ENCODE peak calls at places on chromosomes 11 and 22, in nine cellular contexts. One of them, this sample, is unnamed.

GRCh38 chr11:34564406-34564805 is 50.8 kb upstream of the ELF5 start:
- DNase-seq in substantia nigra: no peak
- DNase-seq in stimulated activated CD8-positive, alpha-beta memory T cell treated with anti-CD3 and anti-CD28 coated beads, Interleukin-2, amount 100 ng/mL, for 48 hours: no peak
- DNase-seq in activated naive CD4-positive, alpha-beta T cell: no peak
- DNase-seq in RPMI7951: no peak
- DNase-seq in T-helper 2 cell: no peak
- DNase-seq in cardiac fibroblast: peak; percentile 38
- DNase-seq in NCI-H2171 treated with DMSO at 0.1 percent for 48 hours: no peak
- DNase-seq in PC-9: peak; percentile 98
- DNase-seq in this sample: no peak

GRCh38 chr22:42885446-42885845 is 28.4 kb upstream of the ARFGAP3 start:
- DNase-seq in substantia nigra: no peak
- DNase-seq in stimulated activated CD8-positive, alpha-beta memory T cell treated with anti-CD3 and anti-CD28 coated beads, Interleukin-2, amount 100 ng/mL, for 48 hours: no peak
- DNase-seq in activated naive CD4-positive, alpha-beta T cell: no peak
- DNase-seq in RPMI7951: no peak
- DNase-seq in T-helper 2 cell: no peak
- DNase-seq in cardiac fibroblast: peak; percentile 18
- DNase-seq in NCI-H2171 treated with DMSO at 0.1 percent for 48 hours: no peak
- DNase-seq in PC-9: no peak
- DNase-seq in this sample: no peak

GRCh38 chr11:64759722-64760719 is at the start of gene PYGM:
- DNase-seq in substantia nigra: peak; percentile 50
- DNase-seq in stimulated activated CD8-positive, alpha-beta memory T cell treated with anti-CD3 and anti-CD28 coated beads, Interleukin-2, amount 100 ng/mL, for 48 hours: no peak
- DNase-seq in activated naive CD4-positive, alpha-beta T cell: no peak
- DNase-seq in RPMI7951: no peak
- DNase-seq in T-helper 2 cell: no peak
- DNase-seq in cardiac fibroblast: peak; percentile 41
- DNase-seq in NCI-H2171 treated with DMSO at 0.1 percent for 48 hours: no peak
- DNase-seq in PC-9: no peak
- DNase-seq in this sample: no peak

GRCh38 chr22:34829485-34829884 is 236.5 kb upstream of the ISX start:
- DNase-seq in substantia nigra: no peak
- DNase-seq in stimulated activated CD8-positive, alpha-beta memory T cell treated with anti-CD3 and anti-CD28 coated beads, Interleukin-2, amount 100 ng/mL, for 48 hours: no peak
- DNase-seq in activated naive CD4-positive, alpha-beta T cell: no peak
- DNase-seq in RPMI7951: no peak
- DNase-seq in T-helper 2 cell: no peak
- DNase-seq in cardiac fibroblast: no peak
- DNase-seq in NCI-H2171 treated with DMSO at 0.1 percent for 48 hours: no peak
- DNase-seq in PC-9: no peak
- DNase-seq in this sample: no peak

GRCh38 chr11:35009941-35010337 is 93.5 kb downstream of the PDHX start:
- DNase-seq in substantia nigra: no peak
- DNase-seq in stimulated activated CD8-positive, alpha-beta memory T cell treated with anti-CD3 and anti-CD28 coated beads, Interleukin-2, amount 100 ng/mL, for 48 hours: no peak
- DNase-seq in activated naive CD4-positive, alpha-beta T cell: no peak
- DNase-seq in RPMI7951: peak; percentile 67
- DNase-seq in T-helper 2 cell: no peak
- DNase-seq in cardiac fibroblast: no peak
- DNase-seq in NCI-H2171 treated with DMSO at 0.1 percent for 48 hours: no peak
- DNase-seq in PC-9: no peak
- DNase-seq in this sample: no peak

GRCh38 chr11:76086713-76087635 is 119.3 kb downstream of the WNT11 start:
- DNase-seq in substantia nigra: no peak
- DNase-seq in stimulated activated CD8-positive, alpha-beta memory T cell treated with anti-CD3 and anti-CD28 coated beads, Interleukin-2, amount 100 ng/mL, for 48 hours: no peak
- DNase-seq in activated naive CD4-positive, alpha-beta T cell: no peak
- DNase-seq in RPMI7951: no peak
- DNase-seq in T-helper 2 cell: no peak
- DNase-seq in cardiac fibroblast: peak; percentile 82
- DNase-seq in NCI-H2171 treated with DMSO at 0.1 percent for 48 hours: no peak
- DNase-seq in PC-9: no peak
- DNase-seq in this sample: no peak

GRCh38 chr11:122748968-122749687 is 89.2 kb upstream of the CRTAM start:
- DNase-seq in substantia nigra: peak; percentile 17
- DNase-seq in stimulated activated CD8-positive, alpha-beta memory T cell treated with anti-CD3 and anti-CD28 coated beads, Interleukin-2, amount 100 ng/mL, for 48 hours: no peak
- DNase-seq in activated naive CD4-positive, alpha-beta T cell: no peak
- DNase-seq in RPMI7951: peak; percentile 92
- DNase-seq in T-helper 2 cell: peak; percentile 96
- DNase-seq in cardiac fibroblast: peak; percentile 98
- DNase-seq in NCI-H2171 treated with DMSO at 0.1 percent for 48 hours: no peak
- DNase-seq in PC-9: peak; percentile 48
- DNase-seq in this sample: no peak

GRCh38 chr11:86811637-86812321 is 11.4 kb downstream of the PRSS23 start:
- DNase-seq in substantia nigra: no peak
- DNase-seq in stimulated activated CD8-positive, alpha-beta memory T cell treated with anti-CD3 and anti-CD28 coated beads, Interleukin-2, amount 100 ng/mL, for 48 hours: no peak
- DNase-seq in activated naive CD4-positive, alpha-beta T cell: no peak
- DNase-seq in RPMI7951: peak; percentile 86
- DNase-seq in T-helper 2 cell: no peak
- DNase-seq in cardiac fibroblast: peak; percentile 69
- DNase-seq in NCI-H2171 treated with DMSO at 0.1 percent for 48 hours: no peak
- DNase-seq in PC-9: peak; percentile 85
- DNase-seq in this sample: no peak